ENCODE peak calls at places on chromosome 1, in four cellular contexts. P is hypothalamus, F is glutamatergic neuron, Y is NCI-H1105. H is an unnamed sample.

GRCh38 chr1:3879787-3880428 is 20.2 kb downstream of the C1orf174 start:
- DNase-seq in F (no peak), P (no peak), Y (no peak), H (no peak)

GRCh38 chr1:174931214-174931613 is 68.5 kb upstream of the CACYBP start:
- DNase-seq in P (no peak), F (no peak), Y (no peak), H (no peak)

GRCh38 chr1:168266644-168267186 is 14.0 kb upstream of the TBX19 start:
- DNase-seq in F (no peak), Y (no peak), P (no peak), H (peak; percentile 64)

GRCh38 chr1:203625623-203626189 is 926 bp upstream of the ATP2B4 start:
- DNase-seq in F (no peak), Y (no peak), P (peak; percentile 34), H (no peak)

GRCh38 chr1:174040387-174040786 is 18.2 kb upstream of the RC3H1 start:
- DNase-seq in P (no peak), Y (peak; percentile 82), F (no peak), H (peak; percentile 42)

GRCh38 chr1:11982010-11982392 is 1.8 kb downstream of the MFN2 start:
- DNase-seq in P (no peak), Y (no peak), F (no peak), H (no peak)

GRCh38 chr1:51790385-51790784 is 88.1 kb downstream of the NRDC start:
- DNase-seq in P (no peak), F (no peak), Y (no peak), H (no peak)

GRCh38 chr1:27602510-27603319 is 1.2 kb downstream of the AHDC1 start:
- DNase-seq in Y (peak; percentile 41), P (peak; percentile 35), F (peak; percentile 57), H (no peak)

GRCh38 chr1:214282696-214283225 is 1.8 kb downstream of the SMYD2 start:
- DNase-seq in Y (no peak), F (no peak), P (no peak), H (no peak)

GRCh38 chr1:93734999-93735398 is 53.4 kb upstream of the BCAR3 start:
- DNase-seq in P (no peak), Y (no peak), F (no peak), H (no peak)

GRCh38 chr1:228792601-228793000 is 57.3 kb downstream of the RHOU start:
- DNase-seq in P (no peak), Y (no peak), F (no peak), H (no peak)

GRCh38 chr1:186178426-186179043 is 196.5 kb downstream of the TPR start:
- DNase-seq in F (no peak), P (no peak), Y (peak; percentile 18), H (no peak)

GRCh38 chr1:151130837-151131586 is 15.4 kb downstream of the SEMA6C start:
- DNase-seq in F (peak; percentile 72), P (peak; percentile 39), Y (no peak), H (no peak)